ENCODE peak calls at places on chromosome 1, in four cellular contexts. K is WTC11, Y is HFFc6, R is NCI-H187. S is an unnamed sample.

GRCh38 chr1:235910357-235911299 is 43.9 kb upstream of the LYST start:
- DNase-seq in Y (peak; percentile 99), K (peak; percentile 40), R (no peak), S (no peak)

GRCh38 chr1:55943012-55943411 is 636.4 kb downstream of the PLPP3 start:
- DNase-seq in Y (no peak), K (no peak), R (no peak), S (no peak)

GRCh38 chr1:207910678-207911354 is at the start of gene CD34:
- DNase-seq in Y (no peak), K (peak; percentile 55), R (no peak), S (no peak)

GRCh38 chr1:67832737-67833594 is at the start of gene GNG12:
- DNase-seq in Y (peak; percentile 59), K (peak; percentile 84), R (no peak), S (peak; percentile 55)

GRCh38 chr1:2817784-2818564 is 16.5 kb upstream of the TTC34 start:
- DNase-seq in Y (no peak), K (no peak), R (no peak), S (no peak)

GRCh38 chr1:192477630-192478029 is 97.9 kb upstream of the RGS1 start:
- DNase-seq in R (no peak), Y (peak; percentile 63), K (no peak), S (no peak)

GRCh38 chr1:207366022-207366421 is 44.5 kb downstream of the CD55 start:
- DNase-seq in R (no peak), Y (no peak), K (no peak), S (no peak)

GRCh38 chr1:158689841-158690240 is 3.3 kb upstream of the SPTA1 start:
- DNase-seq in K (no peak), Y (no peak), R (no peak), S (no peak)

GRCh38 chr1:3711381-3711779 is 40.9 kb upstream of the CCDC27 start:
- DNase-seq in R (no peak), Y (no peak), K (no peak), S (no peak)

GRCh38 chr1:78210167-78210566 is 164.4 kb downstream of the GIPC2 start:
- DNase-seq in K (no peak), R (no peak), Y (no peak), S (no peak)

GRCh38 chr1:41365320-41365633 is 4.0 kb downstream of the FOXO6 start:
- DNase-seq in K (no peak), Y (no peak), R (no peak), S (no peak)

GRCh38 chr1:155000725-155001437 is 1.7 kb upstream of the ZBTB7B start:
- DNase-seq in Y (peak; percentile 65), R (peak; percentile 99), K (peak; percentile 93), S (peak; percentile 92)

GRCh38 chr1:176205322-176205914 is 1.7 kb downstream of the COP1 start:
- DNase-seq in K (no peak), Y (no peak), R (no peak), S (no peak)

GRCh38 chr1:203273869-203274602 is 31.3 kb upstream of the BTG2 start:
- DNase-seq in K (no peak), R (no peak), Y (no peak), S (peak; percentile 56)

GRCh38 chr1:39896909-39897685 is 4.6 kb downstream of the MYCL start:
- DNase-seq in R (no peak), K (no peak), Y (peak; percentile 43), S (no peak)

GRCh38 chr1:14629363-14629762 is 30.9 kb downstream of the KAZN start:
- DNase-seq in Y (no peak), K (no peak), R (no peak), S (no peak)

GRCh38 chr1:147628441-147628840 is 41.9 kb downstream of the ACP6 start:
- DNase-seq in K (no peak), Y (no peak), R (no peak), S (no peak)

GRCh38 chr1:185961664-185962063 is 227.5 kb downstream of the HMCN1 start:
- DNase-seq in Y (no peak), R (no peak), K (no peak), S (no peak)

GRCh38 chr1:234214911-234215892 is 158.1 kb upstream of the COA6 start:
- DNase-seq in K (peak; percentile 57), R (no peak), Y (no peak), S (peak; percentile 86)

GRCh38 chr1:99645699-99646531 is at the start of gene PALMD:
- DNase-seq in R (no peak), K (peak; percentile 15), Y (no peak), S (no peak)

GRCh38 chr1:98054367-98054701 is 133.5 kb upstream of the DPYD start:
- DNase-seq in R (no peak), K (no peak), Y (no peak), S (no peak)

GRCh38 chr1:220552672-220553258 is 24.8 kb downstream of the MARK1 start:
- DNase-seq in Y (no peak), R (no peak), K (no peak), S (no peak)

GRCh38 chr1:29993950-29994349 is 729.4 kb downstream of the MATN1 start:
- DNase-seq in Y (no peak), K (no peak), R (no peak), S (no peak)

GRCh38 chr1:96090134-96090533 is 631.5 kb upstream of the PTBP2 start:
- DNase-seq in R (no peak), Y (no peak), K (no peak), S (no peak)

GRCh38 chr1:110879758-110880606 is 7.0 kb downstream of the CD53 start:
- DNase-seq in K (no peak), R (no peak), Y (no peak), S (no peak)

GRCh38 chr1:37727186-37727585 is 34.9 kb downstream of the CDCA8 start:
- DNase-seq in K (no peak), Y (no peak), R (no peak), S (no peak)

GRCh38 chr1:203206116-203206687 is 19.7 kb upstream of the CHI3L1 start:
- DNase-seq in Y (no peak), K (no peak), R (no peak), S (no peak)

GRCh38 chr1:24018611-24019580 is 38.8 kb upstream of the SRSF10 start:
- DNase-seq in R (no peak), Y (peak; percentile 98), K (peak; percentile 60), S (peak; percentile 35)

GRCh38 chr1:111499026-111499790 is 4.2 kb downstream of the ADORA3 start:
- DNase-seq in Y (no peak), K (no peak), R (no peak), S (no peak)

GRCh38 chr1:52549267-52549666 is 3.6 kb downstream of the TUT4 start:
- DNase-seq in K (no peak), Y (no peak), R (no peak), S (no peak)